ENCODE peak calls at places on chromosomes 3 and 15, in four cellular contexts. J, H, B and S are unnamed samples.

GRCh38 chr3:134641671-134642300 is 9.0 kb downstream of the KY start:
- DNase-seq in J (no peak), H (no peak), B (no peak), S (no peak)

GRCh38 chr15:86863226-86863915 is 783.7 kb downstream of the AGBL1 start:
- DNase-seq in B (no peak), H (peak), J (peak), S (peak)

GRCh38 chr3:27105904-27106303 is 263.3 kb downstream of the NEK10 start:
- DNase-seq in B (no peak), H (no peak), J (no peak), S (no peak)

GRCh38 chr15:101479851-101480612 is 9.5 kb downstream of the PCSK6 start:
- DNase-seq in B (no peak), H (no peak), J (no peak), S (no peak)

GRCh38 chr15:31178705-31179104 is 77.2 kb upstream of the TRPM1 start:
- DNase-seq in J (no peak), H (no peak), B (no peak), S (no peak)

GRCh38 chr3:149080699-149081091 is 5.6 kb downstream of the HLTF start:
- DNase-seq in B (no peak), J (peak), H (peak), S (no peak)

GRCh38 chr3:146532406-146532805 is 12.0 kb downstream of the PLSCR1 start:
- DNase-seq in H (no peak), B (no peak), J (no peak), S (no peak)

GRCh38 chr3:176190755-176191154 is 1006.5 kb downstream of the TBL1XR1 start:
- DNase-seq in H (no peak), J (no peak), B (no peak), S (no peak)

GRCh38 chr3:133113526-133113925 is 75.3 kb downstream of the TMEM108 start:
- DNase-seq in B (no peak), J (peak), H (peak), S (no peak)

GRCh38 chr3:149266733-149267132 is 45.1 kb upstream of the CP start:
- DNase-seq in B (no peak), J (no peak), H (peak), S (no peak)

GRCh38 chr3:37855363-37855970 is 6.2 kb upstream of the CTDSPL start:
- DNase-seq in B (peak), J (peak), H (peak), S (no peak)

GRCh38 chr3:40451551-40451950 is 5.6 kb upstream of the RPL14 start:
- DNase-seq in J (no peak), H (no peak), B (no peak), S (no peak)

GRCh38 chr15:48355377-48355776 is 24.1 kb downstream of the DUT start:
- DNase-seq in B (no peak), H (peak), J (peak), S (peak)

GRCh38 chr15:31435891-31436628 is 109.4 kb downstream of the KLF13 start:
- DNase-seq in J (no peak), B (no peak), H (peak), S (no peak)

GRCh38 chr15:65841121-65841930 is 28.0 kb upstream of the RAB11A start:
- DNase-seq in J (peak), H (peak), B (no peak), S (no peak)

GRCh38 chr15:85473455-85473854 is 93.1 kb downstream of the AKAP13 start:
- DNase-seq in H (peak), J (peak), B (no peak), S (peak)